ENCODE peak calls at places on chromosomes 2 and 18, in five cellular contexts. S is neural crest cell, Z is NB4, M is spleen, U is heart right ventricle. V is an unnamed sample.
A peak's percentile ranks its signal among the peaks of the same experiment; 100 is the strongest.

GRCh38 chr2:160427629-160428424 is 65.8 kb downstream of the RBMS1 start:
- DNase-seq in M (peak; percentile 77), Z (peak; percentile 84), U (no peak), S (no peak), V (no peak)

GRCh38 chr18:9615973-9616559 is 1.7 kb upstream of the PPP4R1 start:
- DNase-seq in M (no peak), S (no peak), Z (peak; percentile 49), U (no peak), V (no peak)

GRCh38 chr2:195674491-195675226 is 17.6 kb downstream of the SLC39A10 start:
- DNase-seq in M (no peak), S (no peak), Z (no peak), U (no peak), V (no peak)

GRCh38 chr2:136183095-136183494 is 65.1 kb upstream of the CXCR4 start:
- DNase-seq in U (no peak), M (no peak), S (no peak), Z (no peak), V (no peak)

GRCh38 chr18:46400449-46400848 is 256.6 kb downstream of the LOXHD1 start:
- DNase-seq in Z (no peak), S (no peak), M (no peak), U (no peak), V (no peak)

GRCh38 chr18:35055726-35056125 is 14.5 kb downstream of the MAPRE2 start:
- DNase-seq in M (no peak), U (no peak), Z (no peak), S (no peak), V (no peak)

GRCh38 chr2:3595985-3596384 is 1.1 kb downstream of the COLEC11 start:
- DNase-seq in S (no peak), Z (no peak), U (no peak), M (no peak), V (peak; percentile 82)

GRCh38 chr2:134110532-134110931 is 143.3 kb upstream of the MGAT5 start:
- DNase-seq in M (no peak), Z (no peak), U (no peak), S (no peak), V (no peak)

GRCh38 chr2:236654496-236654895 is 84.9 kb downstream of the ACKR3 start:
- DNase-seq in S (no peak), U (no peak), M (no peak), Z (no peak), V (no peak)

GRCh38 chr2:2704380-2705093 is 373.5 kb upstream of the MYT1L start:
- DNase-seq in S (no peak), U (no peak), Z (peak; percentile 81), M (peak; percentile 51), V (no peak)

GRCh38 chr2:96529376-96530143 is 7.0 kb upstream of the ARID5A start:
- DNase-seq in M (peak; percentile 73), U (no peak), Z (no peak), S (no peak), V (no peak)

GRCh38 chr2:60152226-60152833 is 401.1 kb downstream of the BCL11A start:
- DNase-seq in U (no peak), Z (peak; percentile 65), S (peak; percentile 15), M (no peak), V (peak; percentile 29)

GRCh38 chr2:213274143-213274542 is 10.1 kb upstream of the SPAG16 start:
- DNase-seq in S (no peak), Z (no peak), M (no peak), U (no peak), V (no peak)

GRCh38 chr18:57621252-57621607 is 406 bp downstream of the NARS1 start:
- DNase-seq in M (no peak), Z (no peak), S (peak; percentile 21), U (no peak), V (peak; percentile 44)

GRCh38 chr2:52976132-52976949 is 791.3 kb upstream of the CHAC2 start:
- DNase-seq in U (no peak), Z (peak; percentile 32), S (peak; percentile 3), M (no peak), V (no peak)

GRCh38 chr2:673615-674318 is 3.4 kb downstream of the TMEM18 start:
- DNase-seq in M (no peak), S (no peak), Z (no peak), U (no peak), V (no peak)

GRCh38 chr2:7492719-7493118 is 575.5 kb downstream of the RNF144A start:
- DNase-seq in S (no peak), M (no peak), Z (no peak), U (no peak), V (no peak)

GRCh38 chr18:10051877-10052631 is 138.2 kb downstream of the VAPA start:
- DNase-seq in U (no peak), Z (no peak), S (no peak), M (no peak), V (no peak)

GRCh38 chr2:112301973-112302372 is 26.6 kb downstream of the ZC3H6 start:
- DNase-seq in M (no peak), U (no peak), Z (no peak), S (no peak), V (no peak)

GRCh38 chr2:69715964-69716363 is 26.0 kb upstream of the ANXA4 start:
- DNase-seq in S (no peak), Z (no peak), M (no peak), U (no peak), V (no peak)

GRCh38 chr2:73984922-73985317 is 210 bp downstream of the TET3 start:
- DNase-seq in Z (no peak), M (no peak), U (peak; percentile 65), S (peak; percentile 48), V (peak; percentile 61)

GRCh38 chr18:31162419-31162793 is 250 bp downstream of the DSC1 start:
- DNase-seq in U (no peak), S (no peak), Z (no peak), M (no peak), V (no peak)
- TF ChIP-seq CTCF in U (no peak), S (no peak), Z (no peak), M (no peak), V (no peak)

GRCh38 chr2:11745613-11746375 is 638 bp upstream of the LPIN1 start:
- DNase-seq in M (peak; percentile 86), Z (no peak), S (no peak), U (no peak), V (no peak)

GRCh38 chr2:11743531-11743815 is 3.0 kb upstream of the LPIN1 start:
- DNase-seq in U (no peak), Z (no peak), M (no peak), S (no peak), V (no peak)

GRCh38 chr2:11746376-11746806 is at the start of gene LPIN1:
- DNase-seq in S (peak; percentile 77), Z (peak; percentile 91), M (peak; percentile 97), U (peak; percentile 91), V (peak; percentile 91)

GRCh38 chr2:11743846-11744553 is 2.4 kb upstream of the LPIN1 start:
- DNase-seq in Z (peak; percentile 98), M (peak; percentile 92), U (peak; percentile 90), S (peak; percentile 69), V (peak; percentile 82)

DNA sequence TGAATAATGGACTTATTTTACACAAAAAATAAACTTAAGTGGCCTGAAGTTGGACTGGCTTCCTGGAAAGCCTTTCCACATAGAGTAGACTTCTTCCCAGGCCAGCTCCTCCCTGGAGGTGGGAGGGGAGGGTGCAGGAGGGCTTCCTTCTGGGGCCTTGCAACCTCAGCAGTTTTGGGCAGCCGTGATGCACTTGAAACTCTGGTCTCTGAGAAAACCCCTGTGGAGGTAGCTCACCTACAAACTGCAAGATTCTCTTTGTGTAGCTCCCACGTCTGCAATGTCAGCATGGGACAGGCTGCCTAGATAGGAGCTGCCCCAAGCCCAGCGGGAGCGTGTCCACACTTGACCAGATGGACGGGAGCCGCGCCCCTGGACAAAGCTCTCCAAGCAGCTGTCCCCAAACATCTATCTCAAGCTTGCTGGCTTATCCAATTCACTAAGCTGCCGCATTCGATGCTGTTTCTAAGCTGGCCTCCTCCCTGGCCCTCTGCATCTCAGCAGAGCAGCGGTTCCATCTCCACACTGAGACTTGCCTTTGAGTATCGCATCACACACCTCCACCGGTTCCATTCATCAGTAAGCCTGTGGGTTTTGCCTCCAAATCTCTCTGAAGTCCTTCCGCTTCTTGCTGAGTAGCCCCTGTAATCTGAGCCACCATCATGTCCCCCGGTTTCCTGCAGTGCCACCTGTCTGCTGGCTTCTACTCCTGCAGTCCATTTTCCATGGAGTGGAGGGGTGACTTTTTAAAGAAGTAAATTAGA is 1.6 kb upstream of the LPIN1 start:
- DNase-seq in S (peak; percentile 18), U (no peak), M (peak; percentile 81), Z (peak; percentile 58), V (no peak)
- TF ChIP-seq CTCF in S (peak; percentile 46), U (peak; percentile 26), M (no peak), Z (peak; percentile 44), V (peak; percentile 38)

DNA sequence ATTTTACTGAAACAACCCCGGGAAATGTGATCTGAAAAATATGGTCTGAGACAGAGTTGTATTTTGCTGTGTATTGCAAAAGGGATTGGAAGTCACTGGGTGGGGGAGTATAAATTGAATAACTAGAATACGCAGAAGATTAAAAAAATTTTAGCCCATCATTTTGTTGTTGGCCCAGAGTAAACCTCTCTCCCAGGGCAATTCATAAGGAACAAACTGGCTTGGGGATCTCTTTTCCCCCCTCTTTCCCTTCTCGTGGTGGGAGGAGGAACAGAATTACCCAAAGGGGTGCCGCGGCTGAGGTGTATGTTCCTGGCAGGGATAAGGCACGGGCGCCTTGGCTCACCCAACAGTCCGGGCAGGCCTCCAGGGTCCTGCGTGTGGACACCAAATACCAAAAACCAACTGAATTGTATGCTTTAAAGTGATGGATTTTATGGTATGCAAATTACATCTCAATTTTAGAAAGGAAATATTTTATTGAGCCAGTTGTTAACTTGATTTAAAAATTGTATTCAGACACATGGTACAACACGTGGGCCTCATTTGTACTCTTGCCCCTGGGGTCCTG is 121.2 kb upstream of the SPRED2 start:
- DNase-seq in U (no peak), Z (no peak), M (no peak), S (no peak), V (no peak)
- TF ChIP-seq CTCF in U (no peak), Z (no peak), M (no peak), S (no peak), V (no peak)

DNA sequence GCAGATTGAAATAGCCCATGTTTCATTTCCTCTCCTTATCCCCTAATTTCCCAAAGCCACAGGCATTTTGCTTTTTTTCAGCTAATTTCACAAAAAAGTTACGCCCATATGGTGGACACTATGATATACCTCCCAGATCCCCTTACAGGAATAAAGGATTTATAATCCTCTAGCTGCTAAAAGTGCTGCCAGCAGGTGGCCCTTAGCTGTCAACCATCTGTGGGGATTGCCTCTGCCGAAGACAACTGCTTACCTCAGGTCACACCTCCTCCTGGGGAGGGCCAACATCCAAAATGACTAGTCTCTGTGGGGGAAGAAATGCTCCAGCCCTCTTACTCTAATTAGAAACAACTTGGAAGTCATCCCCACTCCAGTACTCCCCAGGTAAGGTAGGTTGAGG is 61.0 kb upstream of the EPB41L3 start:
- DNase-seq in Z (no peak), M (no peak), S (no peak), U (no peak), V (no peak)
- TF ChIP-seq CTCF in Z (no peak), M (no peak), S (no peak), U (no peak), V (no peak)

GRCh38 chr2:169798718-169799495 is at the start of gene SSB:
- DNase-seq in U (peak; percentile 96), M (peak; percentile 98), Z (peak; percentile 98), S (peak; percentile 85), V (peak; percentile 96)
- TF ChIP-seq CTCF in U (no peak), M (no peak), Z (no peak), S (no peak), V (no peak)